ENCODE peak calls at places on chromosomes 3 and 15, in five cellular contexts. F, X, D, N and A are unnamed samples.

GRCh38 chr3:27675287-27675686 is 46.8 kb downstream of the EOMES start:
- DNase-seq in D (no peak), F (no peak), N (no peak), X (no peak), A (peak)

GRCh38 chr3:70851066-70851465 is 538.6 kb upstream of the MDFIC2 start:
- DNase-seq in X (no peak), N (no peak), F (no peak), D (no peak), A (peak)

GRCh38 chr3:115146032-115146417 is 1.1 kb downstream of the ZBTB20 start:
- DNase-seq in D (peak), X (peak), N (peak), F (peak), A (peak)

GRCh38 chr3:98504534-98504933 is 7.1 kb downstream of the OR5K2 start:
- DNase-seq in D (no peak), X (no peak), F (no peak), N (no peak), A (no peak)

GRCh38 chr15:66004618-66005262 is 135.4 kb downstream of the RAB11A start:
- DNase-seq in N (peak), X (peak), F (no peak), D (no peak), A (peak)

GRCh38 chr3:194485471-194485875 is 1.3 kb downstream of the ATP13A3 start:
- DNase-seq in N (no peak), X (no peak), D (no peak), F (no peak), A (no peak)

GRCh38 chr3:42683875-42684593 is 1.3 kb upstream of the KLHL40 start:
- DNase-seq in X (peak), D (peak), N (peak), F (no peak), A (no peak)

GRCh38 chr3:14451844-14452533 is 49.6 kb downstream of the SLC6A6 start:
- DNase-seq in D (no peak), X (no peak), N (no peak), F (no peak), A (no peak)

GRCh38 chr15:82613764-82614163 is 33.4 kb downstream of the CPEB1 start:
- DNase-seq in N (no peak), F (no peak), D (no peak), X (no peak), A (no peak)

GRCh38 chr15:75982468-75982867 is 29.8 kb downstream of the NRG4 start:
- DNase-seq in D (no peak), N (no peak), X (no peak), F (no peak), A (no peak)

GRCh38 chr3:4818164-4818563 is 161.1 kb upstream of the BHLHE40 start:
- DNase-seq in D (no peak), X (no peak), F (no peak), N (no peak), A (no peak)

GRCh38 chr3:27596334-27596841 is 112.2 kb upstream of the SLC4A7 start:
- DNase-seq in X (peak), N (no peak), D (no peak), F (no peak), A (no peak)

GRCh38 chr3:129429597-129429996 is 1.2 kb upstream of the EFCAB12 start:
- DNase-seq in D (no peak), F (no peak), N (no peak), X (no peak), A (no peak)

GRCh38 chr3:12727481-12727880 is 31.6 kb downstream of the TMEM40 start:
- DNase-seq in N (no peak), X (no peak), F (no peak), D (no peak), A (no peak)

GRCh38 chr15:62430056-62430455 is 265.0 kb upstream of the C2CD4B start:
- DNase-seq in N (no peak), F (no peak), D (no peak), X (no peak), A (no peak)

GRCh38 chr3:191721983-191722382 is 261.0 kb downstream of the PYDC2 start:
- DNase-seq in X (no peak), D (no peak), N (no peak), F (no peak), A (no peak)

GRCh38 chr3:13866406-13866965 is 13.4 kb downstream of the WNT7A start:
- DNase-seq in N (no peak), D (no peak), X (no peak), F (peak), A (no peak)

GRCh38 chr3:63727248-63727647 is 74.8 kb downstream of the SNTN start:
- DNase-seq in N (no peak), F (no peak), D (no peak), X (no peak), A (no peak)